ENCODE peak calls at places on chromosomes 12 and 14, in five cellular contexts. One of them, this sample, is unnamed.

GRCh38 chr12:98208846-98209245 is 306.5 kb upstream of the TMPO start:
- DNase-seq in adipocyte: no peak
- DNase-seq in WERI-Rb-1: no peak
- DNase-seq in kidney epithelial cell: no peak
- DNase-seq in CD4-positive, CD25-positive, alpha-beta regulatory T cell: no peak
- DNase-seq in this sample: no peak

GRCh38 chr14:95294834-95295599 is 24.7 kb downstream of the CLMN start:
- DNase-seq in adipocyte: no peak
- DNase-seq in WERI-Rb-1: no peak
- DNase-seq in kidney epithelial cell: no peak
- DNase-seq in CD4-positive, CD25-positive, alpha-beta regulatory T cell: no peak
- DNase-seq in this sample: no peak

GRCh38 chr12:40597133-40597532 is 95.1 kb upstream of the CNTN1 start:
- DNase-seq in adipocyte: no peak
- DNase-seq in WERI-Rb-1: no peak
- DNase-seq in kidney epithelial cell: no peak
- DNase-seq in CD4-positive, CD25-positive, alpha-beta regulatory T cell: no peak
- DNase-seq in this sample: no peak

GRCh38 chr14:68976160-68977067 is 2.7 kb downstream of the ACTN1 start:
- DNase-seq in adipocyte: peak; percentile 72
- DNase-seq in WERI-Rb-1: no peak
- DNase-seq in kidney epithelial cell: no peak
- DNase-seq in CD4-positive, CD25-positive, alpha-beta regulatory T cell: no peak
- DNase-seq in this sample: no peak

GRCh38 chr12:42801271-42801670 is 211.7 kb upstream of the PRICKLE1 start:
- DNase-seq in adipocyte: no peak
- DNase-seq in WERI-Rb-1: no peak
- DNase-seq in kidney epithelial cell: no peak
- DNase-seq in CD4-positive, CD25-positive, alpha-beta regulatory T cell: no peak
- DNase-seq in this sample: no peak

GRCh38 chr12:59844775-59845174 is 248.9 kb downstream of the SLC16A7 start:
- DNase-seq in adipocyte: no peak
- DNase-seq in WERI-Rb-1: no peak
- DNase-seq in kidney epithelial cell: no peak
- DNase-seq in CD4-positive, CD25-positive, alpha-beta regulatory T cell: no peak
- DNase-seq in this sample: no peak

GRCh38 chr14:72568296-72568992 is 325.5 kb downstream of the DPF3 start:
- DNase-seq in adipocyte: no peak
- DNase-seq in WERI-Rb-1: no peak
- DNase-seq in kidney epithelial cell: no peak
- DNase-seq in CD4-positive, CD25-positive, alpha-beta regulatory T cell: no peak
- DNase-seq in this sample: no peak

GRCh38 chr14:96482986-96483385 is 19.2 kb upstream of the PAPOLA start:
- DNase-seq in adipocyte: no peak
- DNase-seq in WERI-Rb-1: no peak
- DNase-seq in kidney epithelial cell: no peak
- DNase-seq in CD4-positive, CD25-positive, alpha-beta regulatory T cell: no peak
- DNase-seq in this sample: no peak

GRCh38 chr12:56153291-56154065 is 1.1 kb downstream of the MYL6B start:
- DNase-seq in adipocyte: no peak
- DNase-seq in WERI-Rb-1: no peak
- DNase-seq in kidney epithelial cell: no peak
- DNase-seq in CD4-positive, CD25-positive, alpha-beta regulatory T cell: no peak
- DNase-seq in this sample: no peak
- H3K36me3 ChIP-seq in adipocyte: no peaks in the 10 kb centered on the region
- H3K36me3 ChIP-seq in WERI-Rb-1: peaks cover 18% of the 10 kb centered on the region
- H3K36me3 ChIP-seq in kidney epithelial cell: peaks cover 2% of the 10 kb centered on the region
- H3K36me3 ChIP-seq in CD4-positive, CD25-positive, alpha-beta regulatory T cell: no peaks in the 10 kb centered on the region
- H3K36me3 ChIP-seq in this sample: peaks cover 2% of the 10 kb centered on the region

DNA sequence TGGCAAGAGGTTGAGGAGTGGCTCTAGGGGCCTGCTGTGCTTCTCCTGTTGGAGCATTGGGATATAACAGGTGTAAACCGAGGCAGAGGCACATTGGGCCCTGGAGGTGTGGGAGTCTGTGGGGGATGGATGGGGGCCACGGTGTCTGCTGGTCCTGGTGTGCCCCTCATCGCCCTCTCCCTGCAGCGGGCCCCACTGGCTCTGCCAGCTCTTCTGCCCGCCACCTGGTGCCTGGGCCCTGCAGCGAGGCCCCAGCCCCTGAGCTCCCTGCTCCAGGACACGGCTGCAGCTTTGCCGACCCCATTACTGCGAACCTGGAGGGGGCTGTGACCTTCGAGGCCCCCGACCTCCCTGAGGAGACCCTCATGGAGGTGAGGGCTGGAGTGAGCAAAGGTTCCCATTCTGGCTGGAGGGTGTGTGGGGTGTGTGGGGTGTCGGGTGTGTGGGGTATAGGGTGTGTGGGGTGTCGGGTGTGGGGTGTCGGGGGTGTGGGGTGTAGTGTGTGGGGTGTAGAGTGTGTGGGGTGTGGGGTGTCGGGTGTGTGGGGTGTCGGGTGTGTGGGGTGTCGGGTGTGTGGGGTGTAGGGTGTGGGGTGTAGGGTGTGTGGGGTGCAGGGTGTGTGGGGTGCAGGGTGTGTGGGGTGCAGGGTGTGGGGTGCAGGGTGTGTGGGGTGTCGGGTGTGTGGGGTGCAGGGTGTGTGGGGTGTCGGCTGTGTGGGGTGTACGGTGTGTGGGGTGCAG is 10.6 kb upstream of the PUS1 start:
- DNase-seq in adipocyte: no peak
- DNase-seq in WERI-Rb-1: no peak
- DNase-seq in kidney epithelial cell: no peak
- DNase-seq in CD4-positive, CD25-positive, alpha-beta regulatory T cell: no peak
- DNase-seq in this sample: no peak
- H3K36me3 ChIP-seq in adipocyte: peaks cover 45% of the 10 kb centered on the region
- H3K36me3 ChIP-seq in WERI-Rb-1: peaks cover 84% of the 10 kb centered on the region
- H3K36me3 ChIP-seq in kidney epithelial cell: peaks cover 1% of the 10 kb centered on the region
- H3K36me3 ChIP-seq in CD4-positive, CD25-positive, alpha-beta regulatory T cell: peaks cover 11% of the 10 kb centered on the region
- H3K36me3 ChIP-seq in this sample: peaks cover 64% of the 10 kb centered on the region

GRCh38 chr12:110037315-110037714 is 11.0 kb downstream of the C12orf76 start:
- DNase-seq in adipocyte: no peak
- DNase-seq in WERI-Rb-1: no peak
- DNase-seq in kidney epithelial cell: no peak
- DNase-seq in CD4-positive, CD25-positive, alpha-beta regulatory T cell: no peak
- DNase-seq in this sample: no peak
- H3K36me3 ChIP-seq in adipocyte: peaks cover 59% of the 10 kb centered on the region
- H3K36me3 ChIP-seq in WERI-Rb-1: peaks cover 54% of the 10 kb centered on the region
- H3K36me3 ChIP-seq in kidney epithelial cell: peaks cover 2% of the 10 kb centered on the region
- H3K36me3 ChIP-seq in CD4-positive, CD25-positive, alpha-beta regulatory T cell: peaks cover 61% of the 10 kb centered on the region
- H3K36me3 ChIP-seq in this sample: peaks cover 25% of the 10 kb centered on the region

GRCh38 chr12:11743333-11743732 is 93.9 kb downstream of the ETV6 start:
- DNase-seq in adipocyte: no peak
- DNase-seq in WERI-Rb-1: no peak
- DNase-seq in kidney epithelial cell: no peak
- DNase-seq in CD4-positive, CD25-positive, alpha-beta regulatory T cell: no peak
- DNase-seq in this sample: no peak
- H3K36me3 ChIP-seq in adipocyte: no peaks in the 10 kb centered on the region
- H3K36me3 ChIP-seq in WERI-Rb-1: no peaks in the 10 kb centered on the region
- H3K36me3 ChIP-seq in kidney epithelial cell: no peaks in the 10 kb centered on the region
- H3K36me3 ChIP-seq in CD4-positive, CD25-positive, alpha-beta regulatory T cell: peaks cover 2% of the 10 kb centered on the region
- H3K36me3 ChIP-seq in this sample: no peaks in the 10 kb centered on the region

DNA sequence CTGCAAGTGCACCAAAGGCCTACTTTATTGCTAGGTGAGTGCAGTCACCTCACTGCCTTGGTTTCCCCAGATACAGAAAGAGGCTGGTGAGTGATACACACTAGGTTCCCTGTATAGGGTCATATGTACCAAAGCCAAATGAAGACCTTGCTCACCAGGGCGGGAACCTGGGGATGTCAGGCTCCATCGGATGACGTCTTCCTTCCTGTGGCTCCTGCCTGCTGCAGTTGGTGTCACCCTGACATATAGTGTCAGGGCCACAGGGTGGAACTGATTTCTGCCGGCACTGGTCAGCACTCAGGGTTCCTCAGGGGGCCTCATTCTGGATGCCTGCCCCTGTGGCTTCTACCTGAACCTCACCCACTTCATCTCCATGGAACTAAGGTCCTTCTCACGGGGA is 43.1 kb downstream of the PLEKHG3 start:
- DNase-seq in adipocyte: no peak
- DNase-seq in WERI-Rb-1: no peak
- DNase-seq in kidney epithelial cell: no peak
- DNase-seq in CD4-positive, CD25-positive, alpha-beta regulatory T cell: no peak
- DNase-seq in this sample: no peak
- H3K36me3 ChIP-seq in adipocyte: peaks cover 6% of the 10 kb centered on the region
- H3K36me3 ChIP-seq in WERI-Rb-1: peaks cover 3% of the 10 kb centered on the region
- H3K36me3 ChIP-seq in kidney epithelial cell: no peaks in the 10 kb centered on the region
- H3K36me3 ChIP-seq in CD4-positive, CD25-positive, alpha-beta regulatory T cell: peaks cover 6% of the 10 kb centered on the region
- H3K36me3 ChIP-seq in this sample: peaks cover 11% of the 10 kb centered on the region

GRCh38 chr14:44945264-44945663 is 16.5 kb downstream of the KLHL28 start:
- DNase-seq in adipocyte: peak; percentile 70
- DNase-seq in WERI-Rb-1: no peak
- DNase-seq in kidney epithelial cell: no peak
- DNase-seq in CD4-positive, CD25-positive, alpha-beta regulatory T cell: no peak
- DNase-seq in this sample: peak; percentile 33
- H3K36me3 ChIP-seq in adipocyte: peaks cover 12% of the 10 kb centered on the region
- H3K36me3 ChIP-seq in WERI-Rb-1: peaks cover 4% of the 10 kb centered on the region
- H3K36me3 ChIP-seq in kidney epithelial cell: peaks cover 1% of the 10 kb centered on the region
- H3K36me3 ChIP-seq in CD4-positive, CD25-positive, alpha-beta regulatory T cell: peaks cover 49% of the 10 kb centered on the region
- H3K36me3 ChIP-seq in this sample: no peaks in the 10 kb centered on the region

GRCh38 chr12:53031616-53032015 is 18.2 kb upstream of the TNS2 start:
- DNase-seq in adipocyte: no peak
- DNase-seq in WERI-Rb-1: no peak
- DNase-seq in kidney epithelial cell: no peak
- DNase-seq in CD4-positive, CD25-positive, alpha-beta regulatory T cell: no peak
- DNase-seq in this sample: no peak
- H3K36me3 ChIP-seq in adipocyte: peaks cover 86% of the 10 kb centered on the region
- H3K36me3 ChIP-seq in WERI-Rb-1: peaks cover 88% of the 10 kb centered on the region
- H3K36me3 ChIP-seq in kidney epithelial cell: peaks cover 5% of the 10 kb centered on the region
- H3K36me3 ChIP-seq in CD4-positive, CD25-positive, alpha-beta regulatory T cell: peaks cover 81% of the 10 kb centered on the region
- H3K36me3 ChIP-seq in this sample: peaks cover 26% of the 10 kb centered on the region